ENCODE peak calls at places on chromosome 17, in seven cellular contexts. J, O, T, X, P, W and K are unnamed samples.

GRCh38 chr17:75910699-75911098 is 6.0 kb upstream of the MRPL38 start:
- DNase-seq in J (no peak), O (no peak), T (no peak), X (no peak), P (peak), W (no peak), K (no peak)

GRCh38 chr17:44387773-44388172 is 1.7 kb downstream of the ITGA2B start:
- DNase-seq in J (no peak), O (no peak), T (no peak), X (no peak), P (no peak), W (no peak), K (no peak)

GRCh38 chr17:8091033-8091687 is 3.6 kb upstream of the ALOX12B start:
- DNase-seq in J (no peak), O (no peak), T (peak), X (no peak), P (no peak), W (no peak), K (no peak)

GRCh38 chr17:81239714-81240555 is 817 bp downstream of the NDUFAF8 start:
- DNase-seq in J (no peak), O (no peak), T (no peak), X (peak), P (peak), W (no peak), K (no peak)

GRCh38 chr17:40827746-40828453 is 5.5 kb upstream of the KRT10 start:
- DNase-seq in J (no peak), O (no peak), T (peak), X (no peak), P (no peak), W (no peak), K (no peak)

GRCh38 chr17:78120971-78121800 is 7.4 kb downstream of the TMC6 start:
- DNase-seq in J (peak), O (no peak), T (no peak), X (no peak), P (no peak), W (no peak), K (no peak)

GRCh38 chr17:2598166-2598565 is 4.7 kb downstream of the PAFAH1B1 start:
- DNase-seq in J (no peak), O (no peak), T (peak), X (peak), P (no peak), W (no peak), K (no peak)

GRCh38 chr17:66507103-66507923 is 204.9 kb downstream of the PRKCA start:
- DNase-seq in J (no peak), O (no peak), T (peak), X (peak), P (no peak), W (no peak), K (no peak)

GRCh38 chr17:69448431-69449102 is 34.1 kb downstream of the MAP2K6 start:
- DNase-seq in J (no peak), O (peak), T (peak), X (peak), P (peak), W (no peak), K (no peak)

GRCh38 chr17:45035848-45036247 is 15.6 kb downstream of the DCAKD start:
- DNase-seq in J (no peak), O (no peak), T (no peak), X (no peak), P (no peak), W (no peak), K (no peak)

GRCh38 chr17:67531291-67531690 is 154.2 kb downstream of the PITPNC1 start:
- DNase-seq in J (no peak), O (peak), T (peak), X (no peak), P (peak), W (no peak), K (no peak)

GRCh38 chr17:38885044-38885727 is 15.3 kb downstream of the LASP1 start:
- DNase-seq in J (no peak), O (no peak), T (no peak), X (no peak), P (no peak), W (no peak), K (no peak)

GRCh38 chr17:60371818-60372510 is 20.0 kb downstream of the USP32 start:
- DNase-seq in J (no peak), O (no peak), T (no peak), X (no peak), P (no peak), W (no peak), K (no peak)

GRCh38 chr17:5419959-5420653 is at the start of gene RPAIN:
- DNase-seq in J (peak), O (peak), T (peak), X (peak), P (peak), W (peak), K (peak)

GRCh38 chr17:6953689-6954088 is 42.2 kb upstream of the ALOX12 start:
- DNase-seq in J (no peak), O (no peak), T (no peak), X (no peak), P (no peak), W (no peak), K (no peak)

GRCh38 chr17:2075336-2076056 is 20.6 kb downstream of the HIC1 start:
- DNase-seq in J (no peak), O (no peak), T (peak), X (peak), P (peak), W (no peak), K (no peak)

GRCh38 chr17:59423137-59423703 is 91.8 kb downstream of the YPEL2 start:
- DNase-seq in J (no peak), O (no peak), T (peak), X (peak), P (no peak), W (no peak), K (no peak)

DNA sequence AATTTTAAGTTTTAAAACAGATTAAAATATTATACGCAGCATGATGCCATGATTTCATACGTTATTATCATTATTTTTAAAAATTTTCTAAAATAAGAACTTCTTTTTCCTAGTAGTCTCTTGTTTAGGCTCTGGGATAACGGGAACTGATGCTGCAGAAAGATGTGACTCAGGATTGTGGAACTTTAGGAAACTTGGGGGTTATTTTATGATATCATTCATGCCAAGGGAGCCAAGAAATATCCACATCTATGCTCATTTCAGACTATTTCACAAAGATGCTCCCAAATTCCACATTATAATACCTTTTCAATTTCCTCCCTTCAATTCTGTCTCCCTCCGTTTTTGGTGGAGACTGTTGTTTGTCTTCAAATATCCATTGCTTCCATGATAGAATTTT is 236.4 kb downstream of the HS3ST3A1 start:
- DNase-seq in J (no peak), O (no peak), T (peak), X (peak), P (no peak), W (no peak), K (no peak)
- TF ChIP-seq CTCF in J (no peak), O (no peak), T (no peak), X (no peak), P (no peak), W (no peak), K (no peak)

GRCh38 chr17:63573634-63574033 is 23.4 kb downstream of the DCAF7 start:
- DNase-seq in J (no peak), O (no peak), T (peak), X (no peak), P (peak), W (no peak), K (no peak)
- TF ChIP-seq CTCF in J (no peak), O (no peak), T (peak), X (peak), P (peak), W (peak), K (peak)

GRCh38 chr17:51524524-51524923 is 264.2 kb downstream of the UTP18 start:
- DNase-seq in J (no peak), O (no peak), T (no peak), X (no peak), P (no peak), W (no peak), K (no peak)
- TF ChIP-seq CTCF in J (no peak), O (no peak), T (no peak), X (no peak), P (no peak), W (no peak), K (no peak)

GRCh38 chr17:73595931-73596330 is 48.3 kb downstream of the SDK2 start:
- DNase-seq in J (no peak), O (no peak), T (no peak), X (no peak), P (no peak), W (no peak), K (no peak)
- TF ChIP-seq CTCF in J (no peak), O (no peak), T (no peak), X (no peak), P (no peak), W (no peak), K (no peak)

GRCh38 chr17:28201315-28201714 is 117.7 kb upstream of the TMEM97 start:
- DNase-seq in J (no peak), O (no peak), T (no peak), X (no peak), P (no peak), W (no peak), K (no peak)
- TF ChIP-seq CTCF in J (no peak), O (no peak), T (no peak), X (no peak), P (no peak), W (no peak), K (no peak)

DNA sequence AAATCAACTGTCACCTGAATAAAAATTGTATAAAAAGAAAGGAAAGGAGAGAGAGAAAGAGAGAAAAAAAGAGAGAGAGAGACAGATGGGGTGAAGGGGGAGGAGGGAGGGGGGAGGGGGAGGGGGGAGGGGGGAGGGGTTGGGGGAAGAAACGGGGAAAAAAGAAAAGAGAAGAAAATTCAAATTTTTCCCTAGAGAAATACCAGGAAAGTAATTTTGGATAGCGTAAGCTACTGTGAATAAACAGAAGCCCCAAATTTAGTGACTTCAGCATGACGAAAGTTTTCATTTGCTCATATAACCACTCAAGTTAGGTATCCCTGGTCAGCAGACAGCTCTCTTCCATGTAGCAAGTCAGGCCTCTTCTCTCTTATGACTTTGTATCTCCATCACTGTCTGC is 289.4 kb upstream of the MYOCD start:
- DNase-seq in J (no peak), O (no peak), T (no peak), X (no peak), P (no peak), W (no peak), K (no peak)
- TF ChIP-seq CTCF in J (no peak), O (no peak), T (no peak), X (no peak), P (no peak), W (no peak), K (no peak)

GRCh38 chr17:50534222-50534978 is 1.9 kb downstream of the EPN3 start:
- DNase-seq in J (no peak), O (no peak), T (no peak), X (no peak), P (peak), W (no peak), K (no peak)
- TF ChIP-seq CTCF in J (peak), O (no peak), T (peak), X (no peak), P (peak), W (no peak), K (no peak)